ENCODE peak calls at places on chromosomes 5 and 9, in nine cellular contexts. U is fibroblast of mammary gland, C is heart left ventricle, G is dorsolateral prefrontal cortex, A is brain microvascular endothelial cell, V is colonic mucosa, M is adrenal gland, D is K562, O is fibroblast of pulmonary artery. Z is an unnamed sample.

GRCh38 chr9:4298255-4299005 is 1.4 kb downstream of the GLIS3 start:
- DNase-seq in M (peak), G (no peak), D (no peak), V (peak), U (peak), C (peak), O (no peak), A (no peak), Z (no peak)

GRCh38 chr5:75756991-75757390 is 39.8 kb upstream of the POC5 start:
- DNase-seq in M (no peak), A (peak), C (no peak), D (no peak), O (peak), U (peak), G (no peak), V (no peak), Z (no peak)

GRCh38 chr9:70229579-70229978 is 29.2 kb upstream of the SMC5 start:
- DNase-seq in U (peak), V (no peak), O (peak), G (no peak), A (no peak), C (no peak), M (no peak), D (no peak), Z (no peak)

GRCh38 chr5:20166496-20166895 is 178.5 kb upstream of the CDH18 start:
- DNase-seq in C (no peak), M (no peak), V (no peak), U (no peak), A (no peak), O (no peak), G (no peak), D (no peak), Z (peak)

GRCh38 chr9:12723409-12724028 is 30.3 kb downstream of the TYRP1 start:
- DNase-seq in V (peak), D (no peak), G (no peak), A (no peak), M (no peak), O (peak), C (no peak), U (peak), Z (no peak)

GRCh38 chr9:137275937-137276756 is 1.4 kb upstream of the TOR4A start:
- DNase-seq in O (no peak), G (no peak), U (no peak), D (no peak), A (no peak), M (peak), C (peak), V (no peak), Z (no peak)

GRCh38 chr5:72951850-72952468 is 3.9 kb upstream of the FCHO2 start:
- DNase-seq in V (peak), A (peak), G (no peak), D (no peak), C (no peak), M (no peak), U (peak), O (peak), Z (no peak)

GRCh38 chr9:130327070-130327780 is 61.7 kb downstream of the HMCN2 start:
- DNase-seq in M (no peak), U (no peak), A (no peak), C (no peak), O (no peak), G (no peak), V (no peak), D (peak), Z (no peak)

GRCh38 chr9:137026828-137027227 is 1.2 kb downstream of the ABCA2 start:
- DNase-seq in O (no peak), V (no peak), U (no peak), G (no peak), C (no peak), A (no peak), D (no peak), M (no peak), Z (no peak)

GRCh38 chr9:969310-969692 is 7.2 kb upstream of the DMRT3 start:
- DNase-seq in C (no peak), D (no peak), U (no peak), O (no peak), M (no peak), G (no peak), V (no peak), A (no peak), Z (no peak)

GRCh38 chr9:113930384-113930783 is 54.3 kb downstream of the ZNF618 start:
- DNase-seq in A (no peak), U (no peak), M (peak), V (no peak), D (no peak), C (no peak), G (no peak), O (no peak), Z (no peak)

GRCh38 chr5:59893436-59894227 is at the start of gene PDE4D:
- DNase-seq in O (peak), U (peak), C (peak), V (peak), G (peak), M (peak), A (peak), D (no peak), Z (peak)

GRCh38 chr9:85172001-85172978 is 502.8 kb downstream of the NTRK2 start:
- DNase-seq in M (no peak), G (no peak), A (no peak), O (no peak), D (no peak), C (no peak), V (no peak), U (no peak), Z (no peak)

GRCh38 chr5:140125637-140126036 is at the start of gene IGIP:
- DNase-seq in V (no peak), C (no peak), U (no peak), M (no peak), G (no peak), O (no peak), A (no peak), D (no peak), Z (no peak)

GRCh38 chr5:117295941-117296340 is 721.3 kb upstream of the SEMA6A start:
- DNase-seq in M (no peak), D (no peak), G (no peak), V (no peak), U (no peak), A (no peak), O (no peak), C (no peak), Z (no peak)

GRCh38 chr9:133558191-133559126 is 24.0 kb downstream of the ADAMTSL2 start:
- DNase-seq in D (peak), M (no peak), G (peak), O (peak), U (peak), A (peak), C (peak), V (no peak), Z (peak)

GRCh38 chr5:128341056-128341455 is 197.0 kb downstream of the FBN2 start:
- DNase-seq in V (no peak), M (no peak), G (no peak), C (no peak), D (no peak), O (peak), U (peak), A (no peak), Z (no peak)

GRCh38 chr9:114757395-114757794 is 48.4 kb downstream of the TNFSF15 start:
- DNase-seq in C (no peak), U (no peak), V (no peak), M (no peak), A (no peak), D (no peak), O (no peak), G (no peak), Z (no peak)

DNA sequence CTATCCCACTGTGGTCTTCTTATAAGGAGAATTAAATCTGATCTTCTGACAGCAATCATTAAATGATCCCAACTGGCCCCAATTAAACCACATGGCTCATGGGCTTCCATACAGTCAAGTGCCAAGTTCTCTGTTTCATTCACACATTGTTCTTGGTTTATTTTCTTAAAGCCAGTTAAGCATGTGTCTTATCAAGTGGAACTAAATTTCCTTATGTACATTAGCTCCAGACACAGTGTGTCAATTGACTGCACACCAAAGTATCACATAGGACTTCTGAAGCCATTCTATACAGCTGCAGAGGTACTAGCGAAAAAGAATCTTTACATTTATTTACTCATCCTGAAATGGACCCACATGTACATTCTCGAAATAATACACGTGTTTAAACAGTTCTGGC is 51.1 kb downstream of the MEF2C start:
- DNase-seq in O (no peak), U (no peak), C (no peak), V (no peak), M (no peak), A (no peak), G (no peak), D (no peak), Z (no peak)
- H3K4me3 ChIP-seq in O (no peak), U (no peak), C (no peak), V (no peak), M (no peak), A (no peak), G (no peak), D (no peak), Z (no peak)

DNA sequence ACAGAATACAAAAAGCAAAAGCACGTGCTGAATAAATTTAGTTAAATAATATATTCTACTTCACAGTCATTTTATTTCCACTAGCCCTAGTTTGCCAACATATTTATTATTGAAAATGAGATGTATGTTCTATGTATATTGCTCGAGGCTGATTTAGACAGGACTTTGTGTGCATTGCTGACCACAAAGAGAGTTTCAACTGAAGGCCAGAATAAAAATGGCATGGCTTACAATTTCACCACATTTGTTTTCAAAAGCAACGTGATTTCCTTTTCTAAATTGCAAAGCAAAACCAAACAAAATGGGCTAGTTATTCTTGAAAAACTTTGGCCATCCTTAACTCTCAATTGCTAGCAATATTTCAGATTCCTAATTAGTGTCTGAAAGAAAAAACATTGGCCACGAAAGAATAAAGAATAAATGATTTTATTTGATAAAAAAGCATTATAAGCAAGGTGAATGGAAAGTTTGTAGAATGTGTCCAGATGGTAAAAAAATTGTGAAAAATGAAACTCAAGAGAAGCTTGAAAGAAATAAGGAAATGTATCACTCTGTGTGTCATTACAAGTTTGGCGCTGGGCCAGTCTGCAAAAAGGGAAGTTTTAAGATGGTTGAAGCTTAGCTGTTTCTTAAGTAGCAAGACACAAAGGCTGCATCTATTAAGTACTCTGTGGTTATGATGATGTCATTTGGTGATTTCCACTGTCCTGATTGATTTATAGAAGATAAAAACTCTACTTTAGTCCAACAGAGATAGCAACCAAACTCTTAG is 89.1 kb upstream of the PRLR start:
- DNase-seq in D (no peak), U (peak), V (peak), G (no peak), M (peak), O (peak), A (peak), C (peak), Z (peak)
- TF ChIP-seq CTCF in D (no peak), U (no peak), V (no peak), G (no peak), M (no peak), O (no peak), A (no peak), C (no peak), Z (no peak)

DNA sequence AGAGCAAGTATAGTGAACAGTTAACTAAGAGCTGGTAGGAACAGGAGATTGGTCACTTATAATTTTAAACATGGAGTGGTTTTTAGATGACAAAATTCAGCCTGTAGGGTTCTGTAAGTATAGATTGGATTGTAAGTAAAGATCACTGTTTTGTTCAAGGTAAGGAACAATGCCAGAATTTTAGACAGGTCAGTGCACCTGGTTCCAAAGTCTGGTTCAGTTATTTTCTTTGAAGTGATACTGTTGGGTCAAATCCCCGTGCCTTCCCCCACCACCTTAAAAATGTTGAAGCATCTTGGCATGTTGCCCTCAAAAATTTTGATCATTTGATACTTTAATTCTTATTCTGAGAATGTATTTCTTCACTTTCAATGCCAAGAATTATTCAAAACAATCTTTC is 12.9 kb downstream of the RAD23B start:
- DNase-seq in C (no peak), G (no peak), O (no peak), V (no peak), M (no peak), D (no peak), U (no peak), A (no peak), Z (no peak)
- H3K4me3 ChIP-seq in C (no peak), G (no peak), O (no peak), V (no peak), M (no peak), D (no peak), U (no peak), A (no peak), Z (no peak)

DNA sequence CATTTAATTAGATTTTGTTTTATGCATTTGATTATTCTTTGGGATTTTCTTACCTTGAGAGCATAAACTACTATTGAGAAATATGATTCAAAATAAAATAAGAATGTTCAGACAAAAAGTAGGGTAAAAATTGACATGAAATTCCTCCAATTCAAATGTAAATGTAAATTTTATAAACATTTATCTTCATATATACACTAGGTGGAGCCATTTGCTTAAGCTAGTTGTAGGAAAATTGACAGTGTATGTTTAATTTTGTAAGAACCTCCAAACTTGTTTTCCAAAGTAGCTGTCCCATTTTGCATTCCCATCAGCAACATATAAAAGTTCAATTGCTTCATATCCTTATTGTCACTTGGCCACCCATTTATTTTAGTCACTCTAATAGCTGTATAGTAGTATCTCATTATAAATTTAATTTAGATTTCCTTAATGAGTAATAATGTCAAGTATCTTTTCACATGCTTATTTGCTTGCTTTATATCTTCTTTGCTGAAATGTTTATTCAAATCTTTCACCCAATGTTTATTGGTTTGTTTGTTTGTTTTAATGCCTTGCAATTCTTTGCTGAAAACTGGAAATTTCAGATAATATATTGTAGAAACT is 37.6 kb upstream of the SLCO6A1 start:
- DNase-seq in G (no peak), U (peak), O (peak), V (no peak), D (no peak), M (no peak), C (no peak), A (no peak), Z (no peak)
- TF ChIP-seq CTCF in G (peak), U (peak), O (peak), V (no peak), D (no peak), M (peak), C (peak), A (peak), Z (peak)

GRCh38 chr5:179345179-179345428 is 157 bp downstream of the ADAMTS2 start:
- DNase-seq in O (no peak), M (no peak), C (no peak), U (no peak), V (no peak), D (no peak), A (no peak), G (no peak), Z (no peak)

GRCh38 chr5:179345429-179346321 is at the start of gene ADAMTS2:
- DNase-seq in A (peak), O (peak), V (peak), U (peak), G (no peak), M (peak), D (peak), C (peak), Z (no peak)

GRCh38 chr5:179346875-179347274 is 1.6 kb upstream of the ADAMTS2 start:
- DNase-seq in M (no peak), A (no peak), D (no peak), C (no peak), V (no peak), G (no peak), O (no peak), U (no peak), Z (no peak)

GRCh38 chr5:179347581-179347980 is 2.3 kb upstream of the ADAMTS2 start:
- DNase-seq in A (no peak), C (no peak), M (no peak), D (no peak), G (no peak), V (no peak), O (no peak), U (no peak), Z (no peak)

GRCh38 chr5:179346401-179346800 is 1.1 kb upstream of the ADAMTS2 start:
- DNase-seq in V (no peak), D (no peak), U (no peak), A (peak), O (no peak), G (no peak), C (no peak), M (no peak), Z (no peak)
- H3K4me3 ChIP-seq in V (no peak), D (no peak), U (no peak), A (no peak), O (no peak), G (no peak), C (no peak), M (no peak), Z (no peak)

DNA sequence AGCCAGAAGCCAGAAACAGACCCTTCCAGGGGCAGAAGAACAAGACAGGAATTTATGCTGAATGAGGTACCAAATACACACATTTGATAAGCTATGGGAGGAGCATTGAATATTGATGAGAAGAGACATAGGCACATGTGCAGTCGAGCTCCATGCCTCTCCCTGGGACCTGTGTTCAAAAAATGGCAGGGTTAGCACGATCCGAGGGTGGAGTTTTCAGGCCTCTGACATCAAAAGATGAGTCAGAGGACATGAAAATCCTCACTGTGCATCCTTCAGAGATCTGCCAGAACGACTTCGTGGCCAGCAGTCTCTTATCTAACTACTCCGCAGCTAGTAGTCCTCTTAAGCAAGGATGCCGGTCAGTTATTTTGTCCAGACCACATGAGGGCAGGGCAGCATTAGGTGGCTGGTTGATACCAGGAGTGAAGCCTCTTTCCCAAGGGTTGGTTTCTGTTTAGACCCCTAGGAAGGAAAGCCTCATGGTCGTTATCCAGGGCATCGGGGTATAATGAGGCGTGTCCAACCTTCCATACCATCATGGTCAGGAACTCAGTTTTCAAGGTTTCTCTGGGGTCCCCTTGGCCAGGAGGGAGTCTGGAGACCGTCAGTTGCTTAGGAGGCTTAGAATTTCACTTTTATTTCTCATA is 11.6 kb upstream of the CMBL start:
- DNase-seq in M (peak), O (peak), D (peak), A (peak), G (no peak), V (no peak), U (peak), C (no peak), Z (no peak)
- TF ChIP-seq CTCF in M (no peak), O (no peak), D (peak), A (peak), G (no peak), V (no peak), U (peak), C (peak), Z (no peak)

DNA sequence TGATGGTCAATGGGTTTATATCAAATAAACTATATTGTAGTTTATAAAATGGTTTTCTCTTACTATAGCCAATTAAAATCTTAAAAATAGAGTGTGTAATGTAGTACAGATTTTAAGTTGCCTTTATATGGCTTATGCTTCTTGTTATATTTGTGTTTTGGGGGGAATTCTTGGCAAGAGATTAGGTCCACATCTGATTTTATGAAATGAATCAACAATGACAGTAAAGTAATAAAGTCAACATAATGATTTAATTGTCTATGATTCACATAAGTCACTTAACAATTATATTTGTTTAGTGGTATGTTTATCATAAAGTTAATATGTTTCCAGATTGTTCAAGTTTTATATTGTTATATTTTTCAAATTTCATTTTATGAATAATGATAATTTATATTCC is 164.8 kb downstream of the COMMD10 start:
- DNase-seq in A (no peak), M (no peak), V (no peak), O (no peak), D (no peak), C (no peak), U (no peak), G (no peak), Z (no peak)
- H3K4me3 ChIP-seq in A (no peak), M (no peak), V (no peak), O (no peak), D (no peak), C (no peak), U (no peak), G (no peak), Z (no peak)

Z was measured in retinal pigment epithelial cell.